ENCODE peak calls at places on chromosomes 1 and 21, in four cellular contexts. One of them, this sample, is unnamed. For H3K27me3 and H3K9me3, the result is how much of the 10 kb centered on the place peaks cover.

GRCh38 chr1:15757575-15758401 is 807 bp upstream of the FBLIM1 start:
- DNase-seq in HepG2: no peak
- DNase-seq in DND-41: no peak
- DNase-seq in GM23248: peak
- DNase-seq in this sample: no peak

GRCh38 chr1:39576016-39576657 is 453 bp downstream of the PABPC4 start:
- DNase-seq in HepG2: no peak
- DNase-seq in DND-41: peak
- DNase-seq in GM23248: peak
- DNase-seq in this sample: peak

GRCh38 chr1:179169616-179170467 is 59.6 kb downstream of the ABL2 start:
- DNase-seq in HepG2: no peak
- DNase-seq in DND-41: no peak
- DNase-seq in GM23248: peak
- DNase-seq in this sample: no peak

GRCh38 chr1:33007190-33008050 is 29.3 kb downstream of the AK2 start:
- DNase-seq in HepG2: peak
- DNase-seq in DND-41: no peak
- DNase-seq in GM23248: peak
- DNase-seq in this sample: peak

GRCh38 chr1:199168895-199169294 is 530.1 kb downstream of the PTPRC start:
- DNase-seq in HepG2: no peak
- DNase-seq in DND-41: peak
- DNase-seq in GM23248: no peak
- DNase-seq in this sample: peak

GRCh38 chr1:53656062-53656915 is 82.7 kb downstream of the GLIS1 start:
- DNase-seq in HepG2: no peak
- DNase-seq in DND-41: no peak
- DNase-seq in GM23248: peak
- DNase-seq in this sample: no peak

GRCh38 chr1:188237573-188238353 is 1409.0 kb downstream of the PLA2G4A start:
- DNase-seq in HepG2: no peak
- DNase-seq in DND-41: no peak
- DNase-seq in GM23248: no peak
- DNase-seq in this sample: no peak

GRCh38 chr1:55138740-55139283 is 76.4 kb downstream of the USP24 start:
- DNase-seq in HepG2: no peak
- DNase-seq in DND-41: no peak
- DNase-seq in GM23248: no peak
- DNase-seq in this sample: no peak

GRCh38 chr1:86948212-86948611 is 33.8 kb downstream of the HS2ST1 start:
- DNase-seq in HepG2: no peak
- DNase-seq in DND-41: no peak
- DNase-seq in GM23248: no peak
- DNase-seq in this sample: no peak

GRCh38 chr21:24895885-24896734 is 711.2 kb downstream of the MRPL39 start:
- DNase-seq in HepG2: no peak
- DNase-seq in DND-41: no peak
- DNase-seq in GM23248: peak
- DNase-seq in this sample: no peak

GRCh38 chr1:225933072-225933471 is 7.9 kb downstream of the LEFTY2 start:
- DNase-seq in HepG2: no peak
- DNase-seq in DND-41: no peak
- DNase-seq in GM23248: peak
- DNase-seq in this sample: no peak

GRCh38 chr1:2501041-2501819 is 25.1 kb downstream of the PLCH2 start:
- DNase-seq in HepG2: no peak
- DNase-seq in DND-41: no peak
- DNase-seq in GM23248: no peak
- DNase-seq in this sample: no peak
- H3K27me3 ChIP-seq in HepG2: under half
- H3K27me3 ChIP-seq in DND-41: under half
- H3K27me3 ChIP-seq in GM23248: under half
- H3K27me3 ChIP-seq in this sample: under half

GRCh38 chr21:15363921-15364320 is 299.1 kb upstream of the NRIP1 start:
- DNase-seq in HepG2: no peak
- DNase-seq in DND-41: no peak
- DNase-seq in GM23248: peak
- DNase-seq in this sample: no peak

GRCh38 chr21:15362458-15362857 is 297.7 kb upstream of the NRIP1 start:
- DNase-seq in HepG2: no peak
- DNase-seq in DND-41: no peak
- DNase-seq in GM23248: no peak
- DNase-seq in this sample: no peak

GRCh38 chr21:15370576-15370975 is 305.8 kb upstream of the NRIP1 start:
- DNase-seq in HepG2: no peak
- DNase-seq in DND-41: no peak
- DNase-seq in GM23248: no peak
- DNase-seq in this sample: no peak

GRCh38 chr21:15367061-15367626 is 302.3 kb upstream of the NRIP1 start:
- DNase-seq in HepG2: no peak
- DNase-seq in DND-41: no peak
- DNase-seq in GM23248: peak
- DNase-seq in this sample: no peak

GRCh38 chr21:15365751-15366392 is 301.1 kb upstream of the NRIP1 start:
- DNase-seq in HepG2: peak
- DNase-seq in DND-41: no peak
- DNase-seq in GM23248: no peak
- DNase-seq in this sample: no peak
- H3K9me3 ChIP-seq in HepG2: under half
- H3K9me3 ChIP-seq in DND-41: under half
- H3K9me3 ChIP-seq in GM23248: under half
- H3K9me3 ChIP-seq in this sample: under half

DNA sequence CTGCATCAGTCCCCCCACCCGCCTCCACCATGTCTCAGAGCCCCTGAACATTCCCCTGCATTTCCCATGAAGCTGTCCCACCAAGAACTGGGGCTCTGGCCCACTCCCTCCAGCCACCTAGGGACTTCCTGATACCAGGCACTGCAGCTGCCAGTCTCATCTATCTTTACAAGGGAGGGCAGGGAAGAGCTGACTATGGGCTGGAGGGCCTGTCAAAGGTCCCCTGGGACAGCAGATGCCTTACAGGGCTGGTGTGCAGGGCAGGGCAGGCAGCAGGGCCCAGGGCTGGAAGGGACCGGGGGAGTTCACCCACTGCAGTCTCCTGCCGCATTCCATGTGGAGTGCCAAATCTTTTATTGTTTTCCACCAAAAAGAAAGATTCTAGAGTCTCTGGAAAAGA is 17.6 kb downstream of the SHISA4 start:
- DNase-seq in HepG2: no peak
- DNase-seq in DND-41: no peak
- DNase-seq in GM23248: no peak
- DNase-seq in this sample: no peak
- H3K27ac ChIP-seq in HepG2: no peak
- H3K27ac ChIP-seq in DND-41: no peak
- H3K27ac ChIP-seq in GM23248: no peak
- H3K27ac ChIP-seq in this sample: no peak

GRCh38 chr1:19957779-19958178 is 21.6 kb downstream of the PLA2G2A start:
- DNase-seq in HepG2: peak
- DNase-seq in DND-41: no peak
- DNase-seq in GM23248: peak
- DNase-seq in this sample: no peak
- H3K27me3 ChIP-seq in HepG2: under half
- H3K27me3 ChIP-seq in DND-41: under half
- H3K27me3 ChIP-seq in GM23248: under half
- H3K27me3 ChIP-seq in this sample: under half

GRCh38 chr1:118461154-118461553 is 276.1 kb upstream of the SPAG17 start:
- DNase-seq in HepG2: peak
- DNase-seq in DND-41: no peak
- DNase-seq in GM23248: no peak
- DNase-seq in this sample: no peak

DNA sequence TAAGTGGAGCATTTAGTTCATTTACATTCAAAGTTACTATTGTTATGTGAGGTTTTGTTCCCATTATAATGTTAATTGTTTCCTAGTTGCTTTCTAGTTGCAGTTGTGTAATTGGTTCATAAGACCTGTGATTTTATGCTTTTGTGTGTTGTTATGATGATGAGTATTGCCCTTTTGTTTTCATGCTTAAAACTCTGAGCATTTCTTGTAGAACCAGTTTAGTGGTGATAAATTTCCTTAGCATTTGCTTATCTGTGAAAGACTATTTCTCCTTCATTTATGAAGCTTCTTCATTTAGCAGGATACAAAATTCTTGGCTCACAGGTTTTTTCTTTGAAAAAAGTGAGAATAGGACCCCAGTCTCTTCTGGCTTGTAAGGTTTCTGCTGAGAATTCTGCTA is 274.8 kb upstream of the SPAG17 start:
- DNase-seq in HepG2: no peak
- DNase-seq in DND-41: no peak
- DNase-seq in GM23248: no peak
- DNase-seq in this sample: no peak
- H3K9me3 ChIP-seq in HepG2: under half
- H3K9me3 ChIP-seq in DND-41: under half
- H3K9me3 ChIP-seq in GM23248: under half
- H3K9me3 ChIP-seq in this sample: under half

DNA sequence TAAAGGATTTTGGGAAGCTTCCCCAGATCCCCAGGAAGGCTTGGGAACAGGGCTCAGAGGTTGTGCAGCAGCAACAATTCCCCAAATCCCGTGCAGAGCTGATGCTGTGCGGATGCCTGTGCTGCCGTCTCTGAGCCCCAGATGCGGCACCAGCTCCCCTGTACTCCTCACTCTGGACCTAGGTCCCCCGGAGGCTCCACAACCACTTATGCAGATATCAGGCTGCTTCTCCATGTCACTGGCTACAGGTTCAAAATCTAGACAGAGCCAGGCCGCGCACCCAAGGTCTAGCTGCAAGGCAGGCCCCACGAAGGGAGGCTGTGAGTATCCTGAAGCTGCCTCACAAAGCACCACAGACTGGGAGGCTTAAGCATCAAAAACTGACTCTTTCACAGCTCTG is 81.6 kb downstream of the PDE9A start:
- DNase-seq in HepG2: no peak
- DNase-seq in DND-41: no peak
- DNase-seq in GM23248: no peak
- DNase-seq in this sample: no peak
- H3K27ac ChIP-seq in HepG2: peak
- H3K27ac ChIP-seq in DND-41: no peak
- H3K27ac ChIP-seq in GM23248: no peak
- H3K27ac ChIP-seq in this sample: no peak

This sample was measured in CD4-positive, alpha-beta memory T cell.